ENCODE peak calls at places on chromosomes 3 and 15, in five cellular contexts. One of them, this sample, is unnamed.

GRCh38 chr3:143775401-143775970 is 72.8 kb downstream of the SLC9A9 start:
- DNase-seq in stomach: no peak
- DNase-seq in mucosa of descending colon: no peak
- DNase-seq in upper lobe of right lung: no peak
- DNase-seq in breast epithelium: no peak
- DNase-seq in this sample: peak; percentile 56

GRCh38 chr3:151315136-151315535 is 1.5 kb downstream of the GPR87 start:
- DNase-seq in stomach: no peak
- DNase-seq in mucosa of descending colon: no peak
- DNase-seq in upper lobe of right lung: no peak
- DNase-seq in breast epithelium: no peak
- DNase-seq in this sample: peak; percentile 14

GRCh38 chr15:85710340-85710842 is 84.3 kb downstream of the KLHL25 start:
- DNase-seq in stomach: no peak
- DNase-seq in mucosa of descending colon: no peak
- DNase-seq in upper lobe of right lung: no peak
- DNase-seq in breast epithelium: no peak
- DNase-seq in this sample: no peak

GRCh38 chr3:25483456-25483855 is 55.4 kb downstream of the RARB start:
- DNase-seq in stomach: no peak
- DNase-seq in mucosa of descending colon: no peak
- DNase-seq in upper lobe of right lung: no peak
- DNase-seq in breast epithelium: no peak
- DNase-seq in this sample: no peak

GRCh38 chr3:194540268-194540937 is 53.6 kb upstream of the ATP13A3 start:
- DNase-seq in stomach: peak; percentile 38
- DNase-seq in mucosa of descending colon: no peak
- DNase-seq in upper lobe of right lung: no peak
- DNase-seq in breast epithelium: no peak
- DNase-seq in this sample: no peak

GRCh38 chr3:114624047-114624445 is 330.2 kb downstream of the TIGIT start:
- DNase-seq in stomach: no peak
- DNase-seq in mucosa of descending colon: no peak
- DNase-seq in upper lobe of right lung: no peak
- DNase-seq in breast epithelium: no peak
- DNase-seq in this sample: no peak

GRCh38 chr15:93523490-93523889 is 434.5 kb upstream of the RGMA start:
- DNase-seq in stomach: no peak
- DNase-seq in mucosa of descending colon: no peak
- DNase-seq in upper lobe of right lung: no peak
- DNase-seq in breast epithelium: no peak
- DNase-seq in this sample: no peak

GRCh38 chr3:53850895-53851294 is 4.5 kb downstream of the IL17RB start:
- DNase-seq in stomach: peak; percentile 68
- DNase-seq in mucosa of descending colon: no peak
- DNase-seq in upper lobe of right lung: no peak
- DNase-seq in breast epithelium: no peak
- DNase-seq in this sample: peak; percentile 8

GRCh38 chr3:182913889-182914288 is 66.4 kb downstream of the DCUN1D1 start:
- DNase-seq in stomach: no peak
- DNase-seq in mucosa of descending colon: no peak
- DNase-seq in upper lobe of right lung: no peak
- DNase-seq in breast epithelium: no peak
- DNase-seq in this sample: no peak

GRCh38 chr15:85891470-85891869 is 96.7 kb upstream of the KLHL25 start:
- DNase-seq in stomach: no peak
- DNase-seq in mucosa of descending colon: no peak
- DNase-seq in upper lobe of right lung: no peak
- DNase-seq in breast epithelium: no peak
- DNase-seq in this sample: peak; percentile 17

GRCh38 chr3:36991923-36992805 is 767 bp downstream of the EPM2AIP1 start:
- DNase-seq in stomach: no peak
- DNase-seq in mucosa of descending colon: no peak
- DNase-seq in upper lobe of right lung: no peak
- DNase-seq in breast epithelium: no peak
- DNase-seq in this sample: no peak

GRCh38 chr15:80749589-80749988 is 29.6 kb upstream of the CEMIP start:
- DNase-seq in stomach: no peak
- DNase-seq in mucosa of descending colon: no peak
- DNase-seq in upper lobe of right lung: no peak
- DNase-seq in breast epithelium: peak; percentile 59
- DNase-seq in this sample: no peak

GRCh38 chr15:55530861-55531313 is 22.9 kb upstream of the DNAAF4 start:
- DNase-seq in stomach: no peak
- DNase-seq in mucosa of descending colon: no peak
- DNase-seq in upper lobe of right lung: no peak
- DNase-seq in breast epithelium: no peak
- DNase-seq in this sample: no peak

GRCh38 chr3:75192065-75192658 is 472.0 kb upstream of the FRG2C start:
- DNase-seq in stomach: peak; percentile 28
- DNase-seq in mucosa of descending colon: peak; percentile 21
- DNase-seq in upper lobe of right lung: no peak
- DNase-seq in breast epithelium: no peak
- DNase-seq in this sample: peak; percentile 36

GRCh38 chr3:11591006-11591360 is 52.7 kb downstream of the VGLL4 start:
- DNase-seq in stomach: no peak
- DNase-seq in mucosa of descending colon: no peak
- DNase-seq in upper lobe of right lung: no peak
- DNase-seq in breast epithelium: no peak
- DNase-seq in this sample: no peak

GRCh38 chr3:11588338-11588737 is 55.4 kb downstream of the VGLL4 start:
- DNase-seq in stomach: no peak
- DNase-seq in mucosa of descending colon: no peak
- DNase-seq in upper lobe of right lung: no peak
- DNase-seq in breast epithelium: no peak
- DNase-seq in this sample: no peak

GRCh38 chr3:11589706-11590105 is 54.0 kb downstream of the VGLL4 start:
- DNase-seq in stomach: no peak
- DNase-seq in mucosa of descending colon: no peak
- DNase-seq in upper lobe of right lung: no peak
- DNase-seq in breast epithelium: no peak
- DNase-seq in this sample: no peak

GRCh38 chr3:11587766-11588165 is 55.9 kb downstream of the VGLL4 start:
- DNase-seq in stomach: no peak
- DNase-seq in mucosa of descending colon: no peak
- DNase-seq in upper lobe of right lung: no peak
- DNase-seq in breast epithelium: no peak
- DNase-seq in this sample: no peak

DNA sequence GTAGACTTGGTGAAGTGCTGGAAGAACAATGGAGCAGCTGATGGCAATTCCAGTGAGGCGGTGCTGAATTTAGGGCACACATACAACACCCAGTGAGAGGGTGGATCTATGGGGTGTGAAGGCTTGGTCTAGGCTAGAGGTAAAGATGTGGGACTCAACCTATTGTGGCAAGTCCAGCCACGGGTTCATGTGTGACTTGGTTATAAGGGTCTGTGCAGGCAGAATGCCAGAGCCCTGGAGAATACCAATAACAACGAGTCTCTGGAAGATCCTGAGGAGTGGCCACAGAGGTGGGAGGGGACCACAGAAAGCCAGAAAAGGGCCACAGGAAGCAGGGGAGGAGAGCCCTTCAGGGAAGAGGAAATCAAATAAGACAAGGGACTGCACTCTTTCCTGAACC is 55.0 kb downstream of the VGLL4 start:
- DNase-seq in stomach: no peak
- DNase-seq in mucosa of descending colon: no peak
- DNase-seq in upper lobe of right lung: no peak
- DNase-seq in breast epithelium: no peak
- DNase-seq in this sample: no peak
- H3K4me1 ChIP-seq in stomach: peaks cover 54% of the 10 kb centered on the region
- H3K4me1 ChIP-seq in mucosa of descending colon: peaks cover 17% of the 10 kb centered on the region
- H3K4me1 ChIP-seq in upper lobe of right lung: peaks cover 55% of the 10 kb centered on the region
- H3K4me1 ChIP-seq in breast epithelium: peaks cover 6% of the 10 kb centered on the region
- H3K4me1 ChIP-seq in this sample: peaks cover 68% of the 10 kb centered on the region

DNA sequence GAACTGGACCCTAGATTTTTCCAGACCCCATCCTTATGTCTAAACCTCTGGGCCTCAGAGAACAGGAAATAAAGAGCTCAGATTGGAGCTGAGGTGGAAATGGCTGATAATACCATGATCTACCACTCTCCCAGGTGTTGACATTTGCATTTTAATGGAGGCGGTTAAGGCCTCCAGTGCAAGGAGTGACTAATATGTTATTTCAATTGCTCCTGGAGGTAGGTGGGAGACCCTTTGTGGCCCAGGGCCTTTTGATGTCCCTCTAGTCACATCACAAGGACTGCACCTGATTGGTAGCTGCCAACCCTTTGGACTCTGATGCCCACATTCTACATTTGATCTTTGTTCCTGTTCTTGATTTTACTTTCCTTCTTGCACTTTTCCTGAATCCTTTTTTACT is 9.0 kb upstream of the ADCY5 start:
- DNase-seq in stomach: no peak
- DNase-seq in mucosa of descending colon: no peak
- DNase-seq in upper lobe of right lung: no peak
- DNase-seq in breast epithelium: no peak
- DNase-seq in this sample: no peak
- TF ChIP-seq CTCF in stomach: no peak
- TF ChIP-seq CTCF in mucosa of descending colon: no peak
- TF ChIP-seq CTCF in upper lobe of right lung: no peak
- TF ChIP-seq CTCF in breast epithelium: no peak
- TF ChIP-seq CTCF in this sample: no peak

DNA sequence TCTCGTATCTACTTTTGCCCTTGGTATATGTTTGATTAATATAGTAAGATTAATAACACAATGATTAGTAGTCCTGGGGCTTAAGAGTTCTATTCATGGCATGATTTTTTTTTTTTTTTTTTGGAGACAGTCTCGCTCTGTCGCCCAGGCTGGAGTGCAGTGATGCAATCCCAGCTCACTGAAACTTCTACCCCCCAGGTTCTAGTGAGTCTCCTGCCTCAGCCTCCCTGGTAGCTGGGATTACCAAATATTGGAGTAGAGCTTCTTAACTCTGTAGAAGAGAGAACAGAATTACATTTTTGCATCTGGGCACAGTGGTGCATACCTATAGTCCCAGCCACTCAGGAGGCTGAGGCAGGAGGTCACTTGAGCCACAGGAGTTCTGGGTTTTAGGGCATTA is 58.9 kb downstream of the RAB7A start:
- DNase-seq in stomach: no peak
- DNase-seq in mucosa of descending colon: no peak
- DNase-seq in upper lobe of right lung: no peak
- DNase-seq in breast epithelium: no peak
- DNase-seq in this sample: no peak
- H3K4me1 ChIP-seq in stomach: peaks cover 38% of the 10 kb centered on the region
- H3K4me1 ChIP-seq in mucosa of descending colon: peaks cover 42% of the 10 kb centered on the region
- H3K4me1 ChIP-seq in upper lobe of right lung: peaks cover 60% of the 10 kb centered on the region
- H3K4me1 ChIP-seq in breast epithelium: no peaks in the 10 kb centered on the region
- H3K4me1 ChIP-seq in this sample: peaks cover 19% of the 10 kb centered on the region

DNA sequence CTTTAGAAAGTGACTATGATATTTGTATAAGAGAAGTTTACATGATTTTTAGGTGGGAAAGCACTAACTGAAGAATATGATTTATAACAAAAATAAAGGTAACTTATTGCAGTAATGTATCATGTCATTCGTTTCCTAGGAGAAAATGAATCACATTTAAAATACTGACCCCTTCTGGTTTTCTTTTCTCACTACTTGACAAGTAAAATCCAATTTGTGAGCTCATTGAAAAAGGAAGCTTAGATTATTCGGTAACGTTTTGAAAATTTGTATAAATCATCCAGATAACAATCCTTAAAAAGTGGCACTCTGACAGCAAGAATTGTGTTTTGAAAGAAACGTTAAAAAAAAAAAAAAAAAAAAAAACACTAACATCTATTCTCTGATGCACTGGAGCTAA is 39.0 kb downstream of the NSUN3 start:
- DNase-seq in stomach: no peak
- DNase-seq in mucosa of descending colon: no peak
- DNase-seq in upper lobe of right lung: no peak
- DNase-seq in breast epithelium: no peak
- DNase-seq in this sample: peak; percentile 34
- TF ChIP-seq CTCF in stomach: no peak
- TF ChIP-seq CTCF in mucosa of descending colon: no peak
- TF ChIP-seq CTCF in upper lobe of right lung: no peak
- TF ChIP-seq CTCF in breast epithelium: no peak
- TF ChIP-seq CTCF in this sample: peak; percentile 42

DNA sequence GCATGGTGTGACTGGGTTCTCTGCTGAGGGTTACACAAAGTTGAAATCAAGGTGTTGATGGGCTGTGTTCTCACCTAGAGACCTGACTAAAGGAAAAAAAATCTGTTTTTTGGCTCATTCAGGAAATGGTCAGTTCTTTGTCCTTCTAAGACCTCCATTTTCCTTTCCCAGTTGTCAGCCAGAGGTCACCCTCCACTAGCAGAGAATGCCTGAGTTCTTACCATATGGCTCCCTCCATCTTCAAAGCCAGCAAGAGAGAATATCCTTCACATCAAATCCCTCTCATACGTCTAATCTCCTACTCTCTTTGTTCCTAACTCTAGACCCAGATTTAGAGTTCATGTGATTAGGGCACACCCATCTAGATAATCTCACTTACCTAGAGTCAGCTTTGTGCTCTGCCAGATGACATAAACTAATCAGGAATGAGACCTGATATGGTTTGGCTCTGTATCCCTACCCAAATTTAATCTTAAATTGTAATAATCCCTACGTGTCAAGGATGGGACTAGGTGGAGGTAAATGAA is 19.4 kb downstream of the ANKRD28 start:
- DNase-seq in stomach: no peak
- DNase-seq in mucosa of descending colon: no peak
- DNase-seq in upper lobe of right lung: no peak
- DNase-seq in breast epithelium: no peak
- DNase-seq in this sample: no peak
- H3K4me1 ChIP-seq in stomach: peaks cover 7% of the 10 kb centered on the region
- H3K4me1 ChIP-seq in mucosa of descending colon: no peaks in the 10 kb centered on the region
- H3K4me1 ChIP-seq in upper lobe of right lung: no peaks in the 10 kb centered on the region
- H3K4me1 ChIP-seq in breast epithelium: no peaks in the 10 kb centered on the region
- H3K4me1 ChIP-seq in this sample: peaks cover 5% of the 10 kb centered on the region

GRCh38 chr3:39362177-39362576 is 21.0 kb upstream of the SLC25A38 start:
- DNase-seq in stomach: peak; percentile 45
- DNase-seq in mucosa of descending colon: no peak
- DNase-seq in upper lobe of right lung: no peak
- DNase-seq in breast epithelium: no peak
- DNase-seq in this sample: no peak

GRCh38 chr3:39358302-39358701 is 24.9 kb upstream of the SLC25A38 start:
- DNase-seq in stomach: no peak
- DNase-seq in mucosa of descending colon: no peak
- DNase-seq in upper lobe of right lung: no peak
- DNase-seq in breast epithelium: no peak
- DNase-seq in this sample: no peak

GRCh38 chr3:39361252-39361927 is 21.8 kb upstream of the SLC25A38 start:
- DNase-seq in stomach: no peak
- DNase-seq in mucosa of descending colon: no peak
- DNase-seq in upper lobe of right lung: no peak
- DNase-seq in breast epithelium: no peak
- DNase-seq in this sample: no peak

GRCh38 chr3:39362812-39363211 is 20.4 kb upstream of the SLC25A38 start:
- DNase-seq in stomach: no peak
- DNase-seq in mucosa of descending colon: no peak
- DNase-seq in upper lobe of right lung: no peak
- DNase-seq in breast epithelium: no peak
- DNase-seq in this sample: no peak
- TF ChIP-seq CTCF in stomach: no peak
- TF ChIP-seq CTCF in mucosa of descending colon: no peak
- TF ChIP-seq CTCF in upper lobe of right lung: no peak
- TF ChIP-seq CTCF in breast epithelium: no peak
- TF ChIP-seq CTCF in this sample: no peak

GRCh38 chr3:134314588-134315285 is 59.5 kb downstream of the AMOTL2 start:
- DNase-seq in stomach: no peak
- DNase-seq in mucosa of descending colon: no peak
- DNase-seq in upper lobe of right lung: no peak
- DNase-seq in breast epithelium: no peak
- DNase-seq in this sample: no peak
- H3K4me1 ChIP-seq in stomach: peaks cover 46% of the 10 kb centered on the region
- H3K4me1 ChIP-seq in mucosa of descending colon: peaks cover 8% of the 10 kb centered on the region
- H3K4me1 ChIP-seq in upper lobe of right lung: peaks cover 53% of the 10 kb centered on the region
- H3K4me1 ChIP-seq in breast epithelium: peaks cover 3% of the 10 kb centered on the region
- H3K4me1 ChIP-seq in this sample: peaks cover 8% of the 10 kb centered on the region

This sample was measured in A673.